ENCODE peak calls at places on chromosomes 3 and 15, in four cellular contexts. H is A549, Y is GM12878, X is K562. G is an unnamed sample.

GRCh38 chr3:117150628-117151027 is 441.0 kb downstream of the TUSC7 start:
- DNase-seq in H (no peak), Y (no peak), X (no peak), G (no peak)

GRCh38 chr3:42705962-42706585 is 3.5 kb upstream of the HHATL start:
- DNase-seq in H (no peak), Y (no peak), X (no peak), G (no peak)

GRCh38 chr3:156761007-156761406 is 65.1 kb upstream of the LEKR1 start:
- DNase-seq in H (no peak), Y (no peak), X (no peak), G (no peak)

GRCh38 chr15:33547876-33548275 is 237.1 kb downstream of the RYR3 start:
- DNase-seq in H (no peak), Y (no peak), X (no peak), G (peak; percentile 13)

GRCh38 chr15:30030350-30030749 is 52.4 kb upstream of the GOLGA8J start:
- DNase-seq in H (no peak), Y (no peak), X (no peak), G (no peak)

GRCh38 chr3:18761530-18761929 is 336.4 kb upstream of the SATB1 start:
- DNase-seq in H (no peak), Y (no peak), X (no peak), G (no peak)

GRCh38 chr3:143119974-143120715 is 574 bp downstream of the CHST2 start:
- DNase-seq in H (peak; percentile 18), Y (no peak), X (peak; percentile 57), G (no peak)

GRCh38 chr3:183385698-183386590 is 42.5 kb downstream of the MCF2L2 start:
- DNase-seq in H (peak; percentile 42), Y (no peak), X (peak; percentile 60), G (peak; percentile 47)

GRCh38 chr3:65039754-65040210 is 352.0 kb upstream of the ADAMTS9 start:
- DNase-seq in H (peak; percentile 13), Y (no peak), X (peak; percentile 77), G (peak; percentile 67)

GRCh38 chr15:57198654-57199241 is 177.6 kb upstream of the CGNL1 start:
- DNase-seq in H (no peak), Y (no peak), X (no peak), G (no peak)

GRCh38 chr3:53195602-53196574 is 34.9 kb downstream of the PRKCD start:
- DNase-seq in H (peak; percentile 46), Y (no peak), X (peak; percentile 73), G (no peak)

GRCh38 chr15:83365370-83365938 is 81.0 kb upstream of the BNC1 start:
- DNase-seq in H (peak; percentile 49), Y (no peak), X (no peak), G (no peak)

GRCh38 chr3:66499881-66500574 is 794 bp downstream of the LRIG1 start:
- DNase-seq in H (peak; percentile 20), Y (no peak), X (no peak), G (no peak)

GRCh38 chr3:69178838-69179739 is 56.7 kb upstream of the LMOD3 start:
- DNase-seq in H (no peak), Y (no peak), X (no peak), G (peak; percentile 93)

GRCh38 chr3:141242035-141242721 is 10.6 kb downstream of the PXYLP1 start:
- DNase-seq in H (no peak), Y (no peak), X (no peak), G (no peak)

GRCh38 chr15:73849641-73850040 is 23.7 kb upstream of the TBC1D21 start:
- DNase-seq in H (no peak), Y (no peak), X (no peak), G (no peak)

GRCh38 chr3:16828815-16829214 is 55.9 kb upstream of the PLCL2 start:
- DNase-seq in H (peak; percentile 25), Y (no peak), X (peak; percentile 21), G (no peak)

GRCh38 chr3:197219627-197220026 is 78.8 kb downstream of the DLG1 start:
- DNase-seq in H (no peak), Y (no peak), X (no peak), G (no peak)

GRCh38 chr3:13251166-13251892 is 168.8 kb downstream of the NUP210 start:
- DNase-seq in H (no peak), Y (no peak), X (no peak), G (peak; percentile 74)

GRCh38 chr3:86990171-86990733 is 697 bp downstream of the VGLL3 start:
- DNase-seq in H (no peak), Y (no peak), X (no peak), G (no peak)

GRCh38 chr15:53576841-53577240 is 182.6 kb downstream of the WDR72 start:
- DNase-seq in H (no peak), Y (no peak), X (no peak), G (peak; percentile 12)

GRCh38 chr15:63030101-63030528 is 12.4 kb upstream of the TPM1 start:
- DNase-seq in H (no peak), Y (no peak), X (no peak), G (no peak)
- TF ChIP-seq CHD4 in H (no peak), Y (no peak), X (no peak), G (no peak)

GRCh38 chr15:60138397-60138968 is 134.4 kb downstream of the FOXB1 start:
- DNase-seq in H (no peak), Y (no peak), X (no peak), G (no peak)

GRCh38 chr15:60137711-60138396 is 133.7 kb downstream of the FOXB1 start:
- DNase-seq in H (no peak), Y (no peak), X (no peak), G (no peak)

GRCh38 chr15:60130811-60131210 is 126.7 kb downstream of the FOXB1 start:
- DNase-seq in H (no peak), Y (no peak), X (no peak), G (no peak)

GRCh38 chr15:60135961-60136360 is 131.8 kb downstream of the FOXB1 start:
- DNase-seq in H (no peak), Y (no peak), X (no peak), G (no peak)

DNA sequence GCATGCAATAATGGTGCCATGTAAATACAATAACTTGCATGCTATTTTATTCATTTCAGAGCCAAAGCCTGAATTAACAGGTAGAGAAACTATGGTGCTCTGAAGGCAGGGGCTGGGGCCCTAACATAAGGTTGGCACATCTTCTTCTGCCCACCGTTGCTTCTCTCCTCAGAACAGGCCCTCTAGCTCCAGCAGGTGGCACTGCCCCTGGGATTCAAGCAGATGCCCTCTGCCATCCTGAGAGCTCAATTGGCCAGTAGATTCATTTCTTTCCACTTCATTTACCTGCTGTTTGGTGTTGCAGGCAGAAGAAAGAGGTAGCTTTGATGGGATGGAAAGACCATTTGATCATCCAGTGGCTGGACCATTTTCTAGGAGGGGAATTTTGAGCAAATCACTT is 130.5 kb downstream of the FOXB1 start:
- DNase-seq in H (peak; percentile 25), Y (no peak), X (no peak), G (no peak)
- TF ChIP-seq CHD4 in H (no peak), Y (no peak), X (no peak), G (no peak)

DNA sequence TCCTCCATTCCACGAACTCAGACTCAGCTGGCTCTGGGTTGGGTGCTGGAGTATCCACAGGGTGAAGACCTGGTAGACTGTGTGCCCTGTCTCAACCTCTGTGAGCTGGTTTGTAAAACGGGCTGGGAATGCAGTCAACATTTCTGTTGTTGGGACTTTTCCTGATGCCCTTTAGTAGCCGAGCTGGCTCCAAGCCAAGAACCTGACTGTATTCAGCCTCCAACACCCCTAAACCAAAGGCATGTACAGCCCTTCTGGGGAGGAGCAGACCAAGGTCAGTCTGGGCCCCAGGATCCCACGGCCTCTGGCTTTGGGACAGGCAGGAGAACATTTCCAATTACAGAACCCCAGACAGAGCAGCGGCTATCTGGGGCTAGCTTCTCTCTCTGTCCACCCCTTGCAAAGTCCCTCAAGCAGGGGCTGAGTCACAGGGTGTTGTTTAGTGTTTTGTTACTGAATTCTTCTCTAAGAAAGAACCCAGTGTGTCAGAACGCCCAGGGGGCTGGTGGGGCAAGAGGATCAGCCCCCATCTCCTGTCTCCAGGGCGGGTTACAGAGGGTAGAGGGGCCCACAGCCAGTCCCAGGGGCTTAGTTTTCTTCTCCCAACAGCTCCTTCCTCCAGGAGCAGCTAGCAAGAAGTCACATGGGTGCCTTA is 56.8 kb upstream of the SLC6A6 start:
- DNase-seq in H (no peak), Y (no peak), X (no peak), G (no peak)
- TF ChIP-seq CHD4 in H (no peak), Y (no peak), X (no peak), G (no peak)

DNA sequence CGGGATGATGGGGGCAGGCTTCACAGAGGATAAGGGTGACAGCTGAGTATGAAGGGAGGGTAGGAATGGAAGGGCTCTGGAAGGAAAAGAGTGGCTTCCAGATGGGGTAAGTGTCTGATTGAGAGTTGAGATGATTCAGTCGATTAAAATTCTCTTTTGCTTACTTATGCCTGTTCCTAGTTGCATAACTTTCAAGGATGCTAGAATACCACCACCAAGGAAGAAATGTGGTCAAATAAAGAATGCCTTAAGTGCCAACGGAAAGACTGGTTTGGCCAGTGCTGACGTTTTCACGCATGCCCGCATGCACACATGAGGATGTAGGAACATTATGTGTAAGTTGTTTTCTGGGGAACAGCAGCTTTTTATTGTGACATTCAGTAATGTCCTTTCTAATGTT is 263.4 kb upstream of the WNT5A start:
- DNase-seq in H (no peak), Y (no peak), X (no peak), G (no peak)
- TF ChIP-seq CHD4 in H (no peak), Y (no peak), X (no peak), G (no peak)

GRCh38 chr15:48096355-48096786 is 24.4 kb upstream of the SLC24A5 start:
- DNase-seq in H (no peak), Y (no peak), X (no peak), G (no peak)
- TF ChIP-seq CHD4 in H (no peak), Y (no peak), X (no peak), G (no peak)

DNA sequence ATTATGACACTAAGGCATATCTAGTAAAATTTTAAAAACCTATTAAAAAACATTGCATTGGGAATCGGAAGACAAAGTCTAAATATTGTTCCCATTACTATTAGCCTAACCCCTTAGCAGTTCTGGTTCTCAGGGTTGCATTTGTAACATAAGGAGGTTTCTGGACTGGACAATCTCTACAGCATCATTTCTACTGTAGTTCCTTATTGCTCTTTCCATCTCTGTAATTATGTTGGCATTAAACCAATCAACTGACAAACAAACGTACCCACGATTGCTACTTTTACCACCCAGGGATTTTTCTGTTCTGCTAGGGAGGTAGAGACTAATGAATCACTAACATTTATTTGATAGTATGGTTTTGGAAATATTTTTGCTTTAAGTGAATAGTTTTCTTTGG is 190.8 kb downstream of the CBLB start:
- DNase-seq in H (no peak), Y (no peak), X (no peak), G (no peak)
- TF ChIP-seq CHD4 in H (no peak), Y (no peak), X (no peak), G (no peak)

DNA sequence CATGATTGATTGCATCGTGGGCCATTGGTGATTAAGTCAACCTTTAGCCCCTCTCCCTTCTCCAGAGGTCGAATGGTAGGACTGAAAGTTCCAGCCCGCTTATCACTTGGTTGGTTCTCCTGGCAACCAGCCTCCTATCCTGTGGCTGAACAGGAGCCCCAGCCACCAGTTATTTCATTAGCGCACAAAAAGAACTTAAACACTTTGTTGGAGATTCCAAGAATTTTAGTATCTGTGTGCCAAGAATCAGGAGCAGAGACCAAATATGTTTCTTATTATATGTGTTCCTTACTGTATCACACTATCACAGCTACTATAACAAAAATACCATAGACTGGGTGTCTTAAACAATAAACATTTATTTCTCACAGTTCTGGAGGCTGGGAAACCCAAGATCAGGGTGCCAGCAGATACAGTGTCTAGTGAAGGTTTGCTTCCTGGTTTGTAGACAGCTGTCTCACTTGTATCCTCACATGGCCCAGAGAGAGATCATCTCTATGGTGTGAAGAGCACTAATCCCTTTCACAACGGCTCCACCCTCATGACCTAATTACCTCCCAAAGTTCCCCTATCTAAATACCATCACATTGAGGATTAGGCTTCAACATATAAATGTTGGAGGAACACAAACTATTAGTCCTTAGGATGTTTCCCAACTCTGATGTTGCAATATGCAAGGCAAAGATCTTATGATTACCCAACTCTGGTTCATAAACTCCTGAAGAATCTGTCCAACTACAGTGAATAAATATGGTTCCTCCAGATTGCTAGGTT is 30.5 kb upstream of the APH1B start:
- DNase-seq in H (no peak), Y (no peak), X (no peak), G (peak; percentile 13)
- TF ChIP-seq CHD4 in H (no peak), Y (no peak), X (no peak), G (no peak)

G was measured in HepG2.